ENCODE peak calls at places on chromosomes 1 and 21, in seven cellular contexts. One of them, this sample, is unnamed.

GRCh38 chr1:84861516-84861915 is 31.5 kb downstream of the LPAR3 start:
- DNase-seq in activated B cell treated with CpG ODN at 0.5 μM for 24 hours: no peak
- DNase-seq in HS-5: no peak
- DNase-seq in neural progenitor cell: no peak
- DNase-seq in stimulated activated CD8-positive, alpha-beta memory T cell treated with anti-CD3 and anti-CD28 coated beads, Interleukin-4, amount 100 ng/mL, for 24 hours: no peak
- DNase-seq in cardiac fibroblast: no peak
- DNase-seq in endothelial cell: no peak
- DNase-seq in this sample: no peak

GRCh38 chr1:222416001-222416791 is 131.7 kb downstream of the HHIPL2 start:
- DNase-seq in activated B cell treated with CpG ODN at 0.5 μM for 24 hours: no peak
- DNase-seq in stimulated activated CD8-positive, alpha-beta memory T cell treated with anti-CD3 and anti-CD28 coated beads, Interleukin-4, amount 100 ng/mL, for 24 hours: no peak
- DNase-seq in neural progenitor cell: no peak
- DNase-seq in HS-5: no peak
- DNase-seq in endothelial cell: no peak
- DNase-seq in cardiac fibroblast: no peak
- DNase-seq in this sample: no peak

GRCh38 chr21:43864313-43864805 is 664 bp upstream of the AGPAT3 start:
- DNase-seq in HS-5: no peak
- DNase-seq in endothelial cell: no peak
- DNase-seq in stimulated activated CD8-positive, alpha-beta memory T cell treated with anti-CD3 and anti-CD28 coated beads, Interleukin-4, amount 100 ng/mL, for 24 hours: no peak
- DNase-seq in cardiac fibroblast: peak
- DNase-seq in activated B cell treated with CpG ODN at 0.5 μM for 24 hours: peak
- DNase-seq in neural progenitor cell: peak
- DNase-seq in this sample: no peak

GRCh38 chr1:36448530-36449051 is 1.7 kb downstream of the OSCP1 start:
- DNase-seq in endothelial cell: no peak
- DNase-seq in neural progenitor cell: no peak
- DNase-seq in cardiac fibroblast: no peak
- DNase-seq in activated B cell treated with CpG ODN at 0.5 μM for 24 hours: no peak
- DNase-seq in HS-5: no peak
- DNase-seq in stimulated activated CD8-positive, alpha-beta memory T cell treated with anti-CD3 and anti-CD28 coated beads, Interleukin-4, amount 100 ng/mL, for 24 hours: no peak
- DNase-seq in this sample: no peak

GRCh38 chr1:243559575-243560172 is 290.4 kb downstream of the AKT3 start:
- DNase-seq in neural progenitor cell: no peak
- DNase-seq in stimulated activated CD8-positive, alpha-beta memory T cell treated with anti-CD3 and anti-CD28 coated beads, Interleukin-4, amount 100 ng/mL, for 24 hours: no peak
- DNase-seq in activated B cell treated with CpG ODN at 0.5 μM for 24 hours: no peak
- DNase-seq in HS-5: no peak
- DNase-seq in cardiac fibroblast: peak
- DNase-seq in endothelial cell: peak
- DNase-seq in this sample: no peak

GRCh38 chr1:17437260-17438175 is 2.0 kb downstream of the RCC2 start:
- DNase-seq in cardiac fibroblast: peak
- DNase-seq in HS-5: no peak
- DNase-seq in endothelial cell: peak
- DNase-seq in activated B cell treated with CpG ODN at 0.5 μM for 24 hours: peak
- DNase-seq in stimulated activated CD8-positive, alpha-beta memory T cell treated with anti-CD3 and anti-CD28 coated beads, Interleukin-4, amount 100 ng/mL, for 24 hours: peak
- DNase-seq in neural progenitor cell: peak
- DNase-seq in this sample: no peak

GRCh38 chr1:115078708-115079107 is 10.6 kb downstream of the TSPAN2 start:
- DNase-seq in activated B cell treated with CpG ODN at 0.5 μM for 24 hours: no peak
- DNase-seq in cardiac fibroblast: no peak
- DNase-seq in HS-5: no peak
- DNase-seq in endothelial cell: no peak
- DNase-seq in neural progenitor cell: no peak
- DNase-seq in stimulated activated CD8-positive, alpha-beta memory T cell treated with anti-CD3 and anti-CD28 coated beads, Interleukin-4, amount 100 ng/mL, for 24 hours: no peak
- DNase-seq in this sample: no peak

GRCh38 chr1:30040081-30041019 is 683.0 kb downstream of the MATN1 start:
- DNase-seq in HS-5: no peak
- DNase-seq in cardiac fibroblast: no peak
- DNase-seq in endothelial cell: no peak
- DNase-seq in neural progenitor cell: no peak
- DNase-seq in stimulated activated CD8-positive, alpha-beta memory T cell treated with anti-CD3 and anti-CD28 coated beads, Interleukin-4, amount 100 ng/mL, for 24 hours: no peak
- DNase-seq in activated B cell treated with CpG ODN at 0.5 μM for 24 hours: no peak
- DNase-seq in this sample: no peak

GRCh38 chr1:230901711-230902110 is 33.4 kb upstream of the C1orf198 start:
- DNase-seq in cardiac fibroblast: no peak
- DNase-seq in HS-5: no peak
- DNase-seq in neural progenitor cell: no peak
- DNase-seq in stimulated activated CD8-positive, alpha-beta memory T cell treated with anti-CD3 and anti-CD28 coated beads, Interleukin-4, amount 100 ng/mL, for 24 hours: no peak
- DNase-seq in activated B cell treated with CpG ODN at 0.5 μM for 24 hours: no peak
- DNase-seq in endothelial cell: no peak
- DNase-seq in this sample: no peak

GRCh38 chr1:94254073-94254810 is 16.9 kb upstream of the ARHGAP29 start:
- DNase-seq in neural progenitor cell: no peak
- DNase-seq in HS-5: no peak
- DNase-seq in cardiac fibroblast: peak
- DNase-seq in stimulated activated CD8-positive, alpha-beta memory T cell treated with anti-CD3 and anti-CD28 coated beads, Interleukin-4, amount 100 ng/mL, for 24 hours: no peak
- DNase-seq in activated B cell treated with CpG ODN at 0.5 μM for 24 hours: no peak
- DNase-seq in endothelial cell: no peak
- DNase-seq in this sample: no peak

GRCh38 chr1:111909010-111909409 is 80.5 kb downstream of the KCND3 start:
- DNase-seq in activated B cell treated with CpG ODN at 0.5 μM for 24 hours: no peak
- DNase-seq in stimulated activated CD8-positive, alpha-beta memory T cell treated with anti-CD3 and anti-CD28 coated beads, Interleukin-4, amount 100 ng/mL, for 24 hours: no peak
- DNase-seq in endothelial cell: no peak
- DNase-seq in cardiac fibroblast: no peak
- DNase-seq in HS-5: no peak
- DNase-seq in neural progenitor cell: peak
- DNase-seq in this sample: no peak

GRCh38 chr21:26115346-26115745 is 55.2 kb downstream of the APP start:
- DNase-seq in cardiac fibroblast: peak
- DNase-seq in activated B cell treated with CpG ODN at 0.5 μM for 24 hours: no peak
- DNase-seq in neural progenitor cell: no peak
- DNase-seq in endothelial cell: no peak
- DNase-seq in stimulated activated CD8-positive, alpha-beta memory T cell treated with anti-CD3 and anti-CD28 coated beads, Interleukin-4, amount 100 ng/mL, for 24 hours: no peak
- DNase-seq in HS-5: no peak
- DNase-seq in this sample: no peak

GRCh38 chr1:154794608-154795007 is 75.5 kb downstream of the KCNN3 start:
- DNase-seq in endothelial cell: no peak
- DNase-seq in stimulated activated CD8-positive, alpha-beta memory T cell treated with anti-CD3 and anti-CD28 coated beads, Interleukin-4, amount 100 ng/mL, for 24 hours: no peak
- DNase-seq in activated B cell treated with CpG ODN at 0.5 μM for 24 hours: no peak
- DNase-seq in HS-5: no peak
- DNase-seq in cardiac fibroblast: no peak
- DNase-seq in neural progenitor cell: no peak
- DNase-seq in this sample: no peak

GRCh38 chr1:70204578-70204977 is 801 bp downstream of the LRRC40 start:
- DNase-seq in activated B cell treated with CpG ODN at 0.5 μM for 24 hours: no peak
- DNase-seq in cardiac fibroblast: peak
- DNase-seq in endothelial cell: no peak
- DNase-seq in HS-5: no peak
- DNase-seq in neural progenitor cell: peak
- DNase-seq in stimulated activated CD8-positive, alpha-beta memory T cell treated with anti-CD3 and anti-CD28 coated beads, Interleukin-4, amount 100 ng/mL, for 24 hours: no peak
- DNase-seq in this sample: no peak

GRCh38 chr1:204589409-204590038 is 73.3 kb downstream of the MDM4 start:
- DNase-seq in activated B cell treated with CpG ODN at 0.5 μM for 24 hours: no peak
- DNase-seq in HS-5: no peak
- DNase-seq in cardiac fibroblast: no peak
- DNase-seq in neural progenitor cell: no peak
- DNase-seq in stimulated activated CD8-positive, alpha-beta memory T cell treated with anti-CD3 and anti-CD28 coated beads, Interleukin-4, amount 100 ng/mL, for 24 hours: no peak
- DNase-seq in endothelial cell: no peak
- DNase-seq in this sample: no peak

This sample was measured in epithelial cell of proximal tubule.